ENCODE peak calls at places on chromosomes 6 and 20, in five cellular contexts. M, U, T, X and I are unnamed samples.

GRCh38 chr20:47061549-47061948 is 166.9 kb downstream of the EYA2 start:
- DNase-seq in X (no peak), M (no peak), U (peak), T (no peak), I (no peak)

GRCh38 chr6:14921878-14922277 is 324.0 kb upstream of the JARID2 start:
- DNase-seq in X (no peak), M (no peak), U (no peak), T (no peak), I (no peak)

GRCh38 chr6:119880840-119881239 is 531.3 kb upstream of the MAN1A1 start:
- DNase-seq in T (no peak), M (peak), U (no peak), X (no peak), I (no peak)

GRCh38 chr20:25739615-25740320 is 43.1 kb upstream of the ZNF337 start:
- DNase-seq in X (no peak), T (no peak), M (peak), U (no peak), I (peak)

GRCh38 chr6:42921801-42922200 is 5.9 kb downstream of the PTCRA start:
- DNase-seq in T (peak), X (no peak), U (no peak), M (no peak), I (no peak)

GRCh38 chr6:165090206-165090605 is 219.2 kb downstream of the C6orf118 start:
- DNase-seq in M (no peak), X (no peak), T (no peak), U (no peak), I (no peak)

GRCh38 chr20:63657937-63658748 is at the start of gene RTEL1:
- DNase-seq in T (peak), X (peak), M (peak), U (peak), I (peak)

GRCh38 chr6:40978687-40979289 is 60.2 kb downstream of the UNC5CL start:
- DNase-seq in U (no peak), M (no peak), T (no peak), X (no peak), I (no peak)

GRCh38 chr6:3147914-3148757 is 9.2 kb downstream of the TUBB2A start:
- DNase-seq in T (no peak), X (no peak), U (no peak), M (no peak), I (no peak)

GRCh38 chr6:148818939-148819575 is 72.2 kb downstream of the UST start:
- DNase-seq in X (peak), U (no peak), T (no peak), M (no peak), I (peak)

GRCh38 chr6:143176090-143177021 is 115.7 kb downstream of the AIG1 start:
- DNase-seq in U (no peak), M (peak), X (peak), T (no peak), I (peak)
- TF ChIP-seq CTCF in U (no peak), M (no peak), X (no peak), T (no peak), I (peak)

GRCh38 chr20:61639200-61639599 is 387.1 kb downstream of the CDH4 start:
- DNase-seq in T (no peak), M (peak), X (no peak), U (no peak), I (no peak)
- TF ChIP-seq CTCF in T (no peak), M (no peak), X (no peak), U (no peak), I (peak)

GRCh38 chr20:2672446-2672845 is 8.4 kb upstream of the IDH3B start:
- DNase-seq in U (peak), T (no peak), M (no peak), X (no peak), I (no peak)

GRCh38 chr20:2673453-2673852 is 9.4 kb upstream of the IDH3B start:
- DNase-seq in M (no peak), X (no peak), U (peak), T (no peak), I (no peak)

DNA sequence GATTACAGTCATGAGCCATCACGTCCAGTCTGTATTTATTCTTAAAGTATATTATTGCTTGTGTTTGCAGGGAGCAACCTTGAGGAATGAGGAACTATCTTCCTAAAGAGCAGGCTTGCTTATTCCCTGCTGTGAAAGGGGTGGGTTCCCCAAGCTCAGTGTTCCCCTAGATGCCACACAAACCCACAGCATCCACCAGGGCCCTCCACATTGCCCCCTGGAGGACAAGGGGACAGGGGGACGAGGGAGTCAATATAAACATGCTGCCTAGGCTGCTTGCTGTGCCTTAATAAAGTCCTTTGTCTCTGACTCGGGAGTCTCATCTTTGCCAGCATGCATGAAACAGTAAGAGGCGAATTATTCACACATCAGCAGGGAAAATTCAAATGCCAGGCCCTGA is 8.0 kb upstream of the IDH3B start:
- DNase-seq in M (no peak), T (no peak), X (peak), U (peak), I (no peak)
- TF ChIP-seq CTCF in M (peak), T (no peak), X (peak), U (peak), I (peak)

DNA sequence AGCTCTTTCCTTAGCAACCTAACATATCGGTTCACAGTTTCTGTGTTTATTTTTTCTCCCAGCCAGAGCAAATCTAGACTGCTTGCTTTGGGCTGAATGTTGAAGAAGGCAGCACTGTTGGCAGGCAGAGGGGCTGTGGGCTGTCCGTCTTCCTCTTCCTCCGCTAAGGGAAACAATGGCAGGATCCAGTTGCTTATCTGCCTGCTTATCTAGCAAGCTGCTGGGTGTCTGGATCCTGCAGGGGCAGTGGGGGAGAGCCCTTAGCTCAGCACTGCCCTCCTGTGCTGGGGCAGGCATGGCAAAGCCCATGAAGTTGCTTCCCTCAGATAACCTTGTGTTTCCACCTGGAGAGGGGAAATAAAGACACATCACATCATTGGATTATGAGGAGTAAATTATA is 92.7 kb upstream of the CD93 start:
- DNase-seq in M (no peak), U (no peak), X (no peak), T (no peak), I (no peak)
- TF ChIP-seq CTCF in M (peak), U (peak), X (no peak), T (no peak), I (peak)

DNA sequence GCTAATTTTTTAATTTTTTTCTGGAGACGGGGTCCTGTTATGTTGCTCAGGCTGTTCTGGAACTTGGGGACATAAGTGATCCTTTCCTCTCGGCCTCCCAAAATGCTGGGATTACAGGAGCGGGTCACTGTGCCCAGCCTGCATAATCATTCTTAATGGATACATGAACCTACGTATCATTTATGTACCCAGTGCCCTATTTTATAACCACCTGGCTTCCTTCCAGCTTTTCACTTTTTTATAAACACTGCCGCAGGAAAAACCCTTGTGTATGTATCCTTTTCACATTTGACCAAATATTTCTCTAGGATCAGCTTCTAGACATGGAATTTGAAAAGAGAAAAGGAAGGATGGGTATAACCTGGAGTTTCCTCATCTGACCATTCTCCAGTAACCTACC is 85.6 kb upstream of the RIN2 start:
- DNase-seq in T (no peak), M (no peak), U (no peak), X (no peak), I (no peak)
- TF ChIP-seq CTCF in T (no peak), M (no peak), U (no peak), X (no peak), I (no peak)